ENCODE peak calls at places on chromosome 10, in four cellular contexts. J is kidney epithelial cell; B is RWPE1; S is CD8-positive, alpha-beta T cell. U is an unnamed sample.

GRCh38 chr10:42937649-42938180 is 139.2 kb upstream of the RET start:
- DNase-seq in J (no peak), B (no peak), S (no peak), U (no peak)

GRCh38 chr10:114068054-114068707 is 24.5 kb downstream of the ADRB1 start:
- DNase-seq in J (no peak), B (peak; percentile 79), S (no peak), U (no peak)

GRCh38 chr10:112769611-112770370 is 180.3 kb upstream of the TCF7L2 start:
- DNase-seq in J (no peak), B (peak; percentile 39), S (no peak), U (no peak)

GRCh38 chr10:84427903-84428650 is 99.7 kb downstream of the CCSER2 start:
- DNase-seq in J (no peak), B (no peak), S (no peak), U (no peak)

GRCh38 chr10:95864906-95865813 is 42.6 kb upstream of the CC2D2B start:
- DNase-seq in J (peak; percentile 25), B (peak; percentile 73), S (peak; percentile 24), U (no peak)

GRCh38 chr10:6033954-6034353 is 28.2 kb downstream of the IL2RA start:
- DNase-seq in J (no peak), B (no peak), S (no peak), U (no peak)

GRCh38 chr10:127125331-127125730 is 71.1 kb downstream of the INSYN2A start:
- DNase-seq in J (no peak), B (no peak), S (no peak), U (no peak)

GRCh38 chr10:3148041-3148440 is 24.5 kb downstream of the PITRM1 start:
- DNase-seq in J (no peak), B (no peak), S (no peak), U (no peak)

GRCh38 chr10:64036306-64036930 is 515.2 kb downstream of the REEP3 start:
- DNase-seq in J (peak; percentile 12), B (no peak), S (no peak), U (no peak)

GRCh38 chr10:48400129-48400849 is 93.8 kb downstream of the MAPK8 start:
- DNase-seq in J (peak; percentile 16), B (no peak), S (no peak), U (no peak)

GRCh38 chr10:100341953-100342626 is 4.9 kb upstream of the SCD start:
- DNase-seq in J (no peak), B (peak; percentile 88), S (peak; percentile 33), U (peak; percentile 67)

GRCh38 chr10:69348824-69349541 is 67.7 kb downstream of the TACR2 start:
- DNase-seq in J (no peak), B (peak; percentile 98), S (no peak), U (no peak)

GRCh38 chr10:113108180-113108835 is 158.3 kb downstream of the TCF7L2 start:
- DNase-seq in J (no peak), B (no peak), S (peak; percentile 17), U (no peak)

GRCh38 chr10:42932116-42932515 is 144.8 kb upstream of the RET start:
- DNase-seq in J (no peak), B (no peak), S (no peak), U (no peak)

GRCh38 chr10:120941468-120941867 is 90.3 kb downstream of the WDR11 start:
- DNase-seq in J (no peak), B (peak; percentile 71), S (no peak), U (no peak)

GRCh38 chr10:15461353-15462108 is 90.4 kb upstream of the FAM171A1 start:
- DNase-seq in J (no peak), B (no peak), S (no peak), U (no peak)

GRCh38 chr10:124534231-124534798 is 72.7 kb downstream of the LHPP start:
- DNase-seq in J (no peak), B (no peak), S (no peak), U (no peak)
- TF ChIP-seq CTCF in J (peak; percentile 62), B (no peak), S (no peak), U (no peak)

GRCh38 chr10:102538811-102539210 is 35.0 kb downstream of the SUFU start:
- DNase-seq in J (no peak), B (no peak), S (no peak), U (no peak)

GRCh38 chr10:102537367-102537766 is 33.6 kb downstream of the SUFU start:
- DNase-seq in J (no peak), B (no peak), S (no peak), U (no peak)

GRCh38 chr10:102537948-102538347 is 34.2 kb downstream of the SUFU start:
- DNase-seq in J (no peak), B (no peak), S (no peak), U (no peak)

GRCh38 chr10:102542800-102543418 is 39.1 kb downstream of the SUFU start:
- DNase-seq in J (no peak), B (no peak), S (no peak), U (no peak)

DNA sequence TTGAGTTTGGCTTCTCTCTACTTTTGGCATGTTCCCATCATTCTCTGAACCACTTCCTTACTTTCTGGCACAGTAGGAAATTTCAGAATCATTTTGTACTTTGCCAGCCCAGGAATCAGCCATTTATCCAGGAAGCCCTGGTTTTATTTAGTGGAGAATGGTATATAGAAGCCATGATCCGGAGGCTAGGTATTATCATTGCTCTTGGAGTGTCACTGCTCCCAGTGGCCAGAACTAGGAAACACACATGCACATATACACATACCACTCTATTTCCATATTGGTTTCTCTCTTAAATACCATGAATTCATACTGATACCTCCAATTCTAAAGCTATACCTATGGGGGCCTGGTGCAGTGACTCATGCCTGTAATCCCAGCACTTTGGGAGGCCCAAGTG is 36.3 kb downstream of the SUFU start:
- DNase-seq in J (no peak), B (peak; percentile 24), S (no peak), U (no peak)
- TF ChIP-seq CTCF in J (peak; percentile 39), B (no peak), S (no peak), U (no peak)

GRCh38 chr10:24950439-24950838 is 2.0 kb downstream of the PRTFDC1 start:
- DNase-seq in J (no peak), B (no peak), S (no peak), U (no peak)

GRCh38 chr10:24949616-24950015 is 2.8 kb downstream of the PRTFDC1 start:
- DNase-seq in J (no peak), B (no peak), S (no peak), U (no peak)

GRCh38 chr10:24947304-24948097 is 4.9 kb downstream of the PRTFDC1 start:
- DNase-seq in J (no peak), B (peak; percentile 13), S (no peak), U (no peak)

DNA sequence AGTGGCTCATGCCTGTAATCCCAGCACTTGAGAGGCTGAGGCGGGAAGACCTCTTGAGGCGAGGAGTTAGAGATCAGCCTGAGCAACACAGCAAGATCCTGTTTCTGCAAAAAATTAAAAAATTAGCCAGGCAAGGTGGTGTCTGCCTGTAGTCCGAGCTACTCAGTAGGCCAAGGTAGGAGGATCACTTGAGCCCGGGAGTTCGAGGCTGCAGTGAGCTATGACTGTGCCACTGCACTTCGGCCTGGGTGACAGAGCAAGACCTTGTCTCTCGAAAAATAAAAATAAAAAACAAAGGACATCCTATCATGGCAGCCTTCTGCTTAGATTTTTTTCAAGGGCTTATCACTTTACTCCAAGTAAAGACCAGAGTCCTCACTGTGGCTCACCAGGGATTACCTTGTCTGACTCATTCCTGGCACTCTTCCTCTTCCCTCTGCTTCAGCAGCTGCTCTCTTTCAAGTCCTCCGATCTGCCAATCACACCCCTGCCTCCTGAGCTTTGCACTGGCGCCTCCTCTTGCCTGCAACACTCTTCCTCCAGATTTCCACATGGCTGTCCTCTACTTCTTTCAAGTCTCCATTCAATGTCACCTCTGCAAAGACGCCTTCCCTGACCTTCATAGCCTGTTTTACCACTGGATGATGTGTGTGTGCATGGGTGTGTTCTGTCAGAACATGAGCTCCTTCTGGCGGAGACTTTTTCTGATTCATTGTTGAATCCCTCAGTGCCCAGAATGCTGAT is 7.7 kb downstream of the PRTFDC1 start:
- DNase-seq in J (no peak), B (peak; percentile 89), S (no peak), U (no peak)
- TF ChIP-seq CTCF in J (no peak), B (no peak), S (no peak), U (no peak)

DNA sequence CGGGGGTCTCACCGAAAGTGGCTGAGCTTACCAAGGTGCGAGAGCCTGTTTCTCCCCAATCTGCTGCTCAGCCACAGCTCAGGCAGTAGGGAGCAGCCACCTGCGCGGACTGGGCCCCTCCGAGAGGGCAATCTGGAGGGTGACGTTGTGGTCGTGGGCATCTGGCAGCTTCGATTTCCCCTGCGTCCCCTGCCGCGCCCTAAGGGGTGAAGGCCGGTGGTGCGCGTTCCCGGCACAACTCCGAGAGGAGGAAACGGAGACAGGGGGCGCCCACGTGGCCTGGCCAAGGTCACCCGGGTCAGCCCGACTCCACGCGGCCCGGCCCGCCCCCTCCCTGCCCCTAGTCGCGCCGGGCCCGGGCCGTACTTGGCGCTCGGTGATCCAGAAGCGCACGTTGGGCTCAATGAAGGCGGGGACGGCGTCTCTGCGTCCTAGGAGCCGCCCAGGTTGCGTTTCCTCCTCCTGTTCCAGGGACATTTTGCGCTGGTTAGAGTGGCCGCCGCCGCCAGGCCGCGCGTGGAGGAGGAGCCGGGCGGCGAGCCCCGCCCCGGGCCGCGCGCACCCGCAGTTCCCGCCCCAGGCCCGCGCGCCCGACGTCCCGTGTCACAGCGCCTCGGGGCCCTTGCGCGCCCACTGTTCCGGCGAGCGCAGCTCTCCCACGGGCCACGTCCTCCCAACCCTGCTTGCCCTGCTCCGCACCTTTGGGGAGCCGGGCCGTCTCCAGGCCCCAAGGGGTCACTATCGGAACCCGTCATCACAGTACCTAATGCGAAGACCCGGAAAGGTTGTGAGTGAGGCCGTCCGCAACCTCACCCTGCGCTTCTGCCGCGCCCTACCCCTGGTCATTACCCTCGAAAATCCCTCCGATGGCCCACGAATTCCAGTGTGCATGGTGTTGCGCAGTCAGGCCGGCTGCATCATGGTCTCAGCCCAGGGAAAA is at the start of gene SFXN4:
- DNase-seq in J (no peak), B (peak; percentile 73), S (peak; percentile 77), U (no peak)
- TF ChIP-seq CTCF in J (no peak), B (no peak), S (no peak), U (no peak)

U was measured in D721Med.